ENCODE peak calls at places on chromosomes 3 and 15, in nine cellular contexts. G is AG04449, H is heart right ventricle, R is LNCaP clone FGC, A is spleen, I is progenitor cell of endocrine pancreas, O is AG10803, D is PC-3, E is type B pancreatic cell. V is an unnamed sample.

GRCh38 chr3:16448691-16449090 is 64.8 kb downstream of the RFTN1 start:
- DNase-seq in E (no peak), R (no peak), A (no peak), I (no peak), D (peak; percentile 95), O (peak; percentile 98), H (peak; percentile 44), G (peak; percentile 95), V (peak; percentile 83)

GRCh38 chr3:182618085-182618732 is 175.1 kb upstream of the ATP11B start:
- DNase-seq in R (peak; percentile 21), H (no peak), D (peak; percentile 78), O (peak; percentile 1), A (no peak), I (no peak), E (no peak), G (no peak), V (no peak)

GRCh38 chr3:119187266-119187665 is 13.9 kb downstream of the UPK1B start:
- DNase-seq in O (no peak), A (no peak), E (no peak), G (no peak), R (no peak), I (no peak), D (peak; percentile 22), H (no peak), V (no peak)

GRCh38 chr3:157242836-157243235 is 82.9 kb upstream of the CCNL1 start:
- DNase-seq in G (no peak), H (no peak), I (no peak), R (no peak), O (no peak), D (no peak), E (no peak), A (no peak), V (no peak)

GRCh38 chr3:66497288-66497972 is 3.4 kb downstream of the LRIG1 start:
- DNase-seq in D (no peak), H (no peak), R (peak; percentile 71), A (no peak), E (no peak), G (no peak), O (no peak), I (no peak), V (no peak)

GRCh38 chr3:18111702-18112311 is 313.3 kb downstream of the SATB1 start:
- DNase-seq in H (no peak), R (no peak), A (no peak), I (no peak), G (no peak), D (peak; percentile 24), E (no peak), O (peak; percentile 25), V (peak; percentile 31)

GRCh38 chr3:77055841-77056341 is 16.0 kb downstream of the ROBO2 start:
- DNase-seq in A (no peak), E (no peak), R (no peak), G (no peak), O (no peak), D (no peak), H (no peak), I (no peak), V (no peak)

GRCh38 chr3:139836656-139837464 is 98.1 kb upstream of the CLSTN2 start:
- DNase-seq in G (no peak), A (no peak), R (no peak), O (no peak), H (no peak), I (no peak), E (no peak), D (no peak), V (no peak)

GRCh38 chr3:66598168-66598567 is 97.3 kb upstream of the LRIG1 start:
- DNase-seq in H (no peak), D (no peak), I (no peak), R (no peak), G (peak; percentile 57), E (no peak), O (peak; percentile 61), A (no peak), V (peak; percentile 44)

GRCh38 chr3:131356006-131356405 is 25.6 kb upstream of the NUDT16 start:
- DNase-seq in I (no peak), D (peak; percentile 49), O (peak; percentile 42), H (no peak), A (no peak), R (no peak), E (no peak), G (no peak), V (no peak)

GRCh38 chr3:14508505-14508819 is 31.7 kb downstream of the GRIP2 start:
- DNase-seq in D (no peak), I (no peak), R (no peak), A (no peak), E (no peak), G (no peak), H (no peak), O (no peak), V (no peak)

GRCh38 chr15:95733931-95734330 is 596.6 kb upstream of the NR2F2 start:
- DNase-seq in I (no peak), D (peak; percentile 21), O (no peak), R (no peak), H (no peak), G (no peak), E (no peak), A (no peak), V (no peak)

GRCh38 chr3:4398120-4398740 is 68.8 kb downstream of the SUMF1 start:
- DNase-seq in I (no peak), E (no peak), R (no peak), G (no peak), D (no peak), O (no peak), A (no peak), H (no peak), V (no peak)

GRCh38 chr15:60649845-60650548 is 171.1 kb upstream of the ICE2 start:
- DNase-seq in I (no peak), A (no peak), R (no peak), E (no peak), D (no peak), O (no peak), G (no peak), H (no peak), V (no peak)

GRCh38 chr3:37898424-37898823 is 36.7 kb downstream of the CTDSPL start:
- DNase-seq in I (no peak), R (peak; percentile 53), D (no peak), O (no peak), E (no peak), H (no peak), A (no peak), G (no peak), V (no peak)

GRCh38 chr3:111277226-111277625 is 205.6 kb downstream of the NECTIN3 start:
- DNase-seq in D (peak; percentile 37), O (peak; percentile 67), G (peak; percentile 33), I (no peak), A (no peak), R (no peak), H (no peak), E (no peak), V (peak; percentile 8)

GRCh38 chr15:28260722-28261121 is 61.3 kb downstream of the HERC2 start:
- DNase-seq in H (peak; percentile 45), D (no peak), R (no peak), E (no peak), A (no peak), I (no peak), G (no peak), O (no peak), V (no peak)

GRCh38 chr3:355622-356021 is 159.1 kb downstream of the CHL1 start:
- DNase-seq in E (no peak), I (no peak), H (no peak), D (peak; percentile 74), R (no peak), A (no peak), G (no peak), O (peak; percentile 21), V (no peak)

DNA sequence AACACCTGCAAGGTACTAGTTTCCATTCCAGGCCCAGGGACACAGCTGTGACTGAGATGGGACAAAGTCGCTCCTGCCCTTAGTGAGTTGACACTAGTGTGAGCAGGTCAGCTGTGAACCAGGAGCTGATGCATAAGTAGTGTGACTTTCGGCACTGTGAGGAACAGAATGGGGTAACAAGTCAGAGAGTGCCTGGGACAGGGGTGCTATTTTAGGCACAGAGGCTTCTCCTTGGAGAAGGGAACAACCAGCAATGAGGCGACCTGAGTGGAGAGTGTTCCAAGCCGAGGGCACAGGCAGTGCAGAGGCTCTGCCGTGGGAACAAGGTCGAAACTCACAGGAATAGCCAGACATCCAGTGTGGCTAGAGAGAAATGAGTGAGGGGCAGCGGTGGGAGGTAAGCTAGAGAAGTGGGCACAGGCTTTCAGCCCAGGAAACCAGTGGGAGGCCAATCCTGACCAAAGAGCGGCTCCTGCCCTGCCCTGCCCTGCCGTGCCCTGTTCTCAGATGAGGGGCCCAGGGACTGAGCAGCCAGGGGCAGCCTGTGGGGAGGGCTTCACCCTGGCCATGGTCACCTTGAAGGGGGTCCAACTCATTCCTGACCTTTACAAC is 14.2 kb downstream of the DNAH1 start:
- DNase-seq in I (no peak), A (no peak), H (no peak), E (no peak), R (no peak), O (no peak), D (no peak), G (no peak), V (no peak)
- TF ChIP-seq CTCF in I (no peak), A (no peak), H (no peak), E (no peak), R (no peak), O (no peak), D (no peak), G (no peak), V (no peak)

GRCh38 chr3:115251509-115251908 is 104.4 kb upstream of the ZBTB20 start:
- DNase-seq in E (no peak), I (no peak), O (peak; percentile 15), G (no peak), D (peak; percentile 52), R (no peak), H (no peak), A (no peak), V (no peak)
- TF ChIP-seq CTCF in E (no peak), I (no peak), O (no peak), G (no peak), D (no peak), R (no peak), H (no peak), A (no peak), V (no peak)

DNA sequence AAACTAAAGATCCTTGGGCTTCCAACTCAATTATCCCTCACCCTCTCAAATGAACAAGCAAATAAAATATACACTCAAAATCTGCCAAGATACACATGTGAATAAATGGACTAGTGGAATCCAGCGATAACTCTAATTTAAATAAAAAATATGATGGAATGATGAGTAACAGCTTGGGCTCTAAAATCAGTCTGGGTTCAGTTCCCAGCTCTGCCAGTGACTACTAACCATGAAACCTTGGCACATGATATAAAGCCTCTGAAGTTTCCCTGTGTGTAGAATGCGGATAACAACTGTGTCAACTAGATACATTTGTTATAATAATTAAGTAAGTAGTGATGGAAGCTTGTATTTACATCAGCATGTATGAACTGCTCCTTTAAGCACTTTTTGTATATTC is 81.3 kb downstream of the CADPS start:
- DNase-seq in O (no peak), A (no peak), G (no peak), E (no peak), D (no peak), H (no peak), I (no peak), R (no peak), V (no peak)
- TF ChIP-seq CTCF in O (no peak), A (no peak), G (no peak), E (no peak), D (no peak), H (no peak), I (no peak), R (no peak), V (no peak)

DNA sequence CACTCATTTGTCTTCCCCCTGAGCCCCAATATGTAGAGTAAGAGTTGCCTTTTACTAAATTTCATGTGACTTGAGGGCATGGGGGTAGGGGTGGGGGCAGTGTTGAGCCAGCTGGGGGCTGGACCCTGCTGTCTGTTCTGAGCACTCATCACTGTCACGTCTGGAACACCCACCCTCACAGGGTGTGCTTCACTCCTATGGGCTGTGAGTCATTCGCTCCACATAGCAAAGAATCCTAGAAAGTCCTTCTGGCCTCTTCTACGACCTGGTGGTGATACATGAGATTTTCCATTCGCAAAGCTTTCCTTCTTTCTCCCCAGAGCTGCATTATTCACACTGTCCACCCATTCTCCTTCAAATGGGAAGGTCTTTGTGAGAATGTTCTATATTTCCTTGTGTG is 43.6 kb upstream of the MGLL start:
- DNase-seq in I (no peak), R (no peak), E (no peak), H (no peak), A (no peak), O (peak; percentile 13), G (no peak), D (peak; percentile 56), V (no peak)
- TF ChIP-seq CTCF in I (no peak), R (no peak), E (no peak), H (no peak), A (no peak), O (no peak), G (no peak), D (peak; percentile 18), V (no peak)